ENCODE peak calls at places on chromosomes 3 and 15, in seven cellular contexts. One of them, this sample, is unnamed.

GRCh38 chr3:69985266-69985665 is 14.3 kb upstream of the SAMMSON start:
- DNase-seq in brain microvascular endothelial cell: no peak
- DNase-seq in neural progenitor cell: no peak
- DNase-seq in AG10803: no peak
- DNase-seq in adrenal gland: no peak
- DNase-seq in hepatocyte: no peak
- DNase-seq in A673: no peak
- DNase-seq in this sample: no peak

GRCh38 chr3:14253022-14253761 is 74.6 kb downstream of the LSM3 start:
- DNase-seq in brain microvascular endothelial cell: no peak
- DNase-seq in neural progenitor cell: no peak
- DNase-seq in AG10803: peak
- DNase-seq in adrenal gland: no peak
- DNase-seq in hepatocyte: peak
- DNase-seq in A673: no peak
- DNase-seq in this sample: no peak

GRCh38 chr15:92884813-92885461 is 15.2 kb upstream of the CHD2 start:
- DNase-seq in brain microvascular endothelial cell: no peak
- DNase-seq in neural progenitor cell: no peak
- DNase-seq in AG10803: no peak
- DNase-seq in adrenal gland: no peak
- DNase-seq in hepatocyte: no peak
- DNase-seq in A673: no peak
- DNase-seq in this sample: no peak

GRCh38 chr3:159765025-159765859 is 223.4 kb upstream of the IL12A start:
- DNase-seq in brain microvascular endothelial cell: peak
- DNase-seq in neural progenitor cell: peak
- DNase-seq in AG10803: peak
- DNase-seq in adrenal gland: peak
- DNase-seq in hepatocyte: peak
- DNase-seq in A673: peak
- DNase-seq in this sample: peak

GRCh38 chr3:14925729-14926591 is 21.4 kb upstream of the NR2C2 start:
- DNase-seq in brain microvascular endothelial cell: peak
- DNase-seq in neural progenitor cell: peak
- DNase-seq in AG10803: peak
- DNase-seq in adrenal gland: peak
- DNase-seq in hepatocyte: peak
- DNase-seq in A673: peak
- DNase-seq in this sample: no peak

GRCh38 chr3:193939527-193939926 is 196.4 kb upstream of the HES1 start:
- DNase-seq in brain microvascular endothelial cell: no peak
- DNase-seq in neural progenitor cell: peak
- DNase-seq in AG10803: no peak
- DNase-seq in adrenal gland: no peak
- DNase-seq in hepatocyte: no peak
- DNase-seq in A673: no peak
- DNase-seq in this sample: no peak

GRCh38 chr15:74422723-74423442 is 10.9 kb downstream of the SEMA7A start:
- DNase-seq in brain microvascular endothelial cell: peak
- DNase-seq in neural progenitor cell: peak
- DNase-seq in AG10803: peak
- DNase-seq in adrenal gland: no peak
- DNase-seq in hepatocyte: no peak
- DNase-seq in A673: no peak
- DNase-seq in this sample: no peak

GRCh38 chr3:31027191-31027761 is 132.8 kb upstream of the GADL1 start:
- DNase-seq in brain microvascular endothelial cell: no peak
- DNase-seq in neural progenitor cell: no peak
- DNase-seq in AG10803: no peak
- DNase-seq in adrenal gland: no peak
- DNase-seq in hepatocyte: no peak
- DNase-seq in A673: no peak
- DNase-seq in this sample: no peak

GRCh38 chr15:69224383-69224782 is 63.9 kb downstream of the GLCE start:
- DNase-seq in brain microvascular endothelial cell: no peak
- DNase-seq in neural progenitor cell: peak
- DNase-seq in AG10803: no peak
- DNase-seq in adrenal gland: no peak
- DNase-seq in hepatocyte: peak
- DNase-seq in A673: no peak
- DNase-seq in this sample: no peak

GRCh38 chr15:100111103-100112060 is 230.4 kb downstream of the ADAMTS17 start:
- DNase-seq in brain microvascular endothelial cell: peak
- DNase-seq in neural progenitor cell: no peak
- DNase-seq in AG10803: peak
- DNase-seq in adrenal gland: peak
- DNase-seq in hepatocyte: peak
- DNase-seq in A673: peak
- DNase-seq in this sample: peak

GRCh38 chr3:27544372-27544865 is 60.2 kb upstream of the SLC4A7 start:
- DNase-seq in brain microvascular endothelial cell: no peak
- DNase-seq in neural progenitor cell: no peak
- DNase-seq in AG10803: peak
- DNase-seq in adrenal gland: no peak
- DNase-seq in hepatocyte: no peak
- DNase-seq in A673: peak
- DNase-seq in this sample: no peak

GRCh38 chr3:155970406-155970805 is 100.0 kb downstream of the GMPS start:
- DNase-seq in brain microvascular endothelial cell: no peak
- DNase-seq in neural progenitor cell: no peak
- DNase-seq in AG10803: no peak
- DNase-seq in adrenal gland: no peak
- DNase-seq in hepatocyte: no peak
- DNase-seq in A673: no peak
- DNase-seq in this sample: no peak

GRCh38 chr3:65992106-65992505 is 46.6 kb downstream of the MAGI1 start:
- DNase-seq in brain microvascular endothelial cell: no peak
- DNase-seq in neural progenitor cell: no peak
- DNase-seq in AG10803: no peak
- DNase-seq in adrenal gland: no peak
- DNase-seq in hepatocyte: no peak
- DNase-seq in A673: no peak
- DNase-seq in this sample: no peak

GRCh38 chr15:99016680-99017321 is 9.2 kb upstream of the PGPEP1L start:
- DNase-seq in brain microvascular endothelial cell: no peak
- DNase-seq in neural progenitor cell: no peak
- DNase-seq in AG10803: peak
- DNase-seq in adrenal gland: no peak
- DNase-seq in hepatocyte: no peak
- DNase-seq in A673: peak
- DNase-seq in this sample: no peak

GRCh38 chr15:51738553-51738952 is 1.1 kb upstream of the LYSMD2 start:
- DNase-seq in brain microvascular endothelial cell: no peak
- DNase-seq in neural progenitor cell: no peak
- DNase-seq in AG10803: no peak
- DNase-seq in adrenal gland: no peak
- DNase-seq in hepatocyte: no peak
- DNase-seq in A673: no peak
- DNase-seq in this sample: no peak

GRCh38 chr15:67901922-67902321 is 62.1 kb upstream of the RNU6-1 start:
- DNase-seq in brain microvascular endothelial cell: no peak
- DNase-seq in neural progenitor cell: no peak
- DNase-seq in AG10803: no peak
- DNase-seq in adrenal gland: no peak
- DNase-seq in hepatocyte: no peak
- DNase-seq in A673: no peak
- DNase-seq in this sample: no peak

GRCh38 chr15:37101634-37102314 is 1.4 kb upstream of the MEIS2 start:
- DNase-seq in brain microvascular endothelial cell: no peak
- DNase-seq in neural progenitor cell: peak
- DNase-seq in AG10803: peak
- DNase-seq in adrenal gland: peak
- DNase-seq in hepatocyte: peak
- DNase-seq in A673: peak
- DNase-seq in this sample: no peak

GRCh38 chr15:67843571-67844387 is 3.9 kb upstream of the RNU6-1 start:
- DNase-seq in brain microvascular endothelial cell: no peak
- DNase-seq in neural progenitor cell: peak
- DNase-seq in AG10803: no peak
- DNase-seq in adrenal gland: no peak
- DNase-seq in hepatocyte: no peak
- DNase-seq in A673: no peak
- DNase-seq in this sample: peak

GRCh38 chr3:113214227-113214626 is 2.9 kb downstream of the BOC start:
- DNase-seq in brain microvascular endothelial cell: no peak
- DNase-seq in neural progenitor cell: peak
- DNase-seq in AG10803: peak
- DNase-seq in adrenal gland: no peak
- DNase-seq in hepatocyte: no peak
- DNase-seq in A673: peak
- DNase-seq in this sample: no peak

GRCh38 chr3:113210608-113211369 is 568 bp upstream of the BOC start:
- DNase-seq in brain microvascular endothelial cell: no peak
- DNase-seq in neural progenitor cell: peak
- DNase-seq in AG10803: peak
- DNase-seq in adrenal gland: no peak
- DNase-seq in hepatocyte: peak
- DNase-seq in A673: no peak
- DNase-seq in this sample: no peak

GRCh38 chr3:113212155-113212844 is 943 bp downstream of the BOC start:
- DNase-seq in brain microvascular endothelial cell: no peak
- DNase-seq in neural progenitor cell: peak
- DNase-seq in AG10803: peak
- DNase-seq in adrenal gland: no peak
- DNase-seq in hepatocyte: peak
- DNase-seq in A673: peak
- DNase-seq in this sample: no peak

GRCh38 chr3:113212845-113213375 is 1.6 kb downstream of the BOC start:
- DNase-seq in brain microvascular endothelial cell: no peak
- DNase-seq in neural progenitor cell: no peak
- DNase-seq in AG10803: no peak
- DNase-seq in adrenal gland: no peak
- DNase-seq in hepatocyte: no peak
- DNase-seq in A673: no peak
- DNase-seq in this sample: no peak

DNA sequence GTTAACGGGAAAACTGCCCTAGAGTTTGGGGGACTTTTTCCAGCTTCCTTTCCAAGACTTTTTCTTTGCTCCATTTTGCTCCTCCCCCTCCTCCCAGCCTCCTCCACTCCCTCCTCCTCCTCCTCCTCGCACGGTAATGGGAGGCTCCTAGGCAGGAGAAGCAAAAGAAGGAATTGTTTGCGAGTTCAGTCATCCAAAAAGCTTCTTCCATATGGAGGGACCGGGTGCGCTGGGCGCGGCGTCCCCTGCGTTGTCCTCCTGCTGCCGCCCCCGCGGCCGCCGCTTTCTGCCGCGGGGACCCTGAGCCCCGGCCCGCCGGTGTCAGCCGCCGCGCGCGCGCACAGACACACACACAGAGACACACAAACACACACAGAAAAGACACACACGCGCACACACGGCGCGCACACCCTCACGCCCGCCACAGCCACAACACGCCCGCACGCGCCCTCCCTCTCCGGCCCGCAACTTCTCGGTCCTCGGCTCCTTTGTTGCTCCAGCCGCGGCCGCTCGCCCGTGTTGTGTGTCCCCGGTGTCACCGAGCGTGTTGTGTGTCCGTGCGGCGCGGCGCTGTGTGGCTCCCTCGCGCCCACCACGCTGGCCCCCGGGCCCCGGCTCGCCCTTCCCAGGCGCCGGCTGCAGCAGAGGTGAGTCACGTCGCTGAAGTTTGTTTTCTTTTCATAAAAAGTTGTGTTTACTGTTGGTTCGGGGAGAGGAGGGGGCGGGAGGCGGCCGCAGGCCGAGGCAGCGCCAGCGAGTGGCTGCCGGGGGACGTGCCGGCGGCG is at the start of gene BOC:
- DNase-seq in brain microvascular endothelial cell: no peak
- DNase-seq in neural progenitor cell: peak
- DNase-seq in AG10803: peak
- DNase-seq in adrenal gland: no peak
- DNase-seq in hepatocyte: peak
- DNase-seq in A673: peak
- DNase-seq in this sample: no peak
- H3K4me3 ChIP-seq in brain microvascular endothelial cell: peak
- H3K4me3 ChIP-seq in neural progenitor cell: peak
- H3K4me3 ChIP-seq in AG10803: peak
- H3K4me3 ChIP-seq in adrenal gland: peak
- H3K4me3 ChIP-seq in hepatocyte: peak
- H3K4me3 ChIP-seq in A673: peak
- H3K4me3 ChIP-seq in this sample: peak

GRCh38 chr3:169029674-169030285 is 633.7 kb downstream of the MECOM start:
- DNase-seq in brain microvascular endothelial cell: no peak
- DNase-seq in neural progenitor cell: no peak
- DNase-seq in AG10803: no peak
- DNase-seq in adrenal gland: no peak
- DNase-seq in hepatocyte: no peak
- DNase-seq in A673: no peak
- DNase-seq in this sample: no peak

GRCh38 chr3:169034401-169034800 is 629.1 kb downstream of the MECOM start:
- DNase-seq in brain microvascular endothelial cell: no peak
- DNase-seq in neural progenitor cell: no peak
- DNase-seq in AG10803: peak
- DNase-seq in adrenal gland: no peak
- DNase-seq in hepatocyte: no peak
- DNase-seq in A673: no peak
- DNase-seq in this sample: no peak

GRCh38 chr3:169026543-169027181 is 636.9 kb downstream of the MECOM start:
- DNase-seq in brain microvascular endothelial cell: peak
- DNase-seq in neural progenitor cell: no peak
- DNase-seq in AG10803: peak
- DNase-seq in adrenal gland: no peak
- DNase-seq in hepatocyte: no peak
- DNase-seq in A673: no peak
- DNase-seq in this sample: peak

GRCh38 chr3:169028716-169029115 is 634.8 kb downstream of the MECOM start:
- DNase-seq in brain microvascular endothelial cell: no peak
- DNase-seq in neural progenitor cell: no peak
- DNase-seq in AG10803: no peak
- DNase-seq in adrenal gland: no peak
- DNase-seq in hepatocyte: no peak
- DNase-seq in A673: no peak
- DNase-seq in this sample: no peak
- TF ChIP-seq CTCF in brain microvascular endothelial cell: no peak
- TF ChIP-seq CTCF in neural progenitor cell: no peak
- TF ChIP-seq CTCF in AG10803: no peak
- TF ChIP-seq CTCF in adrenal gland: no peak
- TF ChIP-seq CTCF in hepatocyte: no peak
- TF ChIP-seq CTCF in A673: no peak
- TF ChIP-seq CTCF in this sample: no peak

GRCh38 chr3:48991851-48992545 is 2.0 kb downstream of the P4HTM start:
- DNase-seq in brain microvascular endothelial cell: no peak
- DNase-seq in neural progenitor cell: no peak
- DNase-seq in AG10803: no peak
- DNase-seq in adrenal gland: no peak
- DNase-seq in hepatocyte: no peak
- DNase-seq in A673: no peak
- DNase-seq in this sample: no peak
- H3K4me3 ChIP-seq in brain microvascular endothelial cell: no peak
- H3K4me3 ChIP-seq in neural progenitor cell: peak
- H3K4me3 ChIP-seq in AG10803: peak
- H3K4me3 ChIP-seq in adrenal gland: no peak
- H3K4me3 ChIP-seq in hepatocyte: no peak
- H3K4me3 ChIP-seq in A673: no peak
- H3K4me3 ChIP-seq in this sample: peak

DNA sequence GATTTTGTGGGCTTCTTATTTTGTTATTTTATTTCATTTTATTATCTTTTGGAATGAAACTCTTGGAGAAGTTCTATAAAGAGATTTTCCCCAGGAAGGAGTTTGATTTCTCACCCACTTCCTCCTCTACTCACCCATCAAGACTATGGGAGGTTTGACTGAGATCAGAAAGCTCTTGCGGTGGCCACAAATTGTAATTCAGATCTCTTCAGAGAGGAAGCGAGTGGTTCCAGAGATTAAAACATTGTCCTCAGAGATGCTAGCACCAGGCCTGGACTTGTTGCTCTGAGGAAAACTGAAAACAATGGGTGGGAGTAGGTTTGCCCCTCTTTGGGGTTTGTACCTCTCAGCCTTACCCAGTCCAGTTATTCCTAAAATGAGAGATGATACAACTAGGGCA is 8.1 kb upstream of the MUC13 start:
- DNase-seq in brain microvascular endothelial cell: no peak
- DNase-seq in neural progenitor cell: no peak
- DNase-seq in AG10803: no peak
- DNase-seq in adrenal gland: no peak
- DNase-seq in hepatocyte: no peak
- DNase-seq in A673: no peak
- DNase-seq in this sample: no peak
- TF ChIP-seq CTCF in brain microvascular endothelial cell: no peak
- TF ChIP-seq CTCF in neural progenitor cell: no peak
- TF ChIP-seq CTCF in AG10803: no peak
- TF ChIP-seq CTCF in adrenal gland: no peak
- TF ChIP-seq CTCF in hepatocyte: no peak
- TF ChIP-seq CTCF in A673: no peak
- TF ChIP-seq CTCF in this sample: no peak

This sample was measured in retinal pigment epithelial cell.